ENCODE peak calls at places on chromosomes 6 and 20, in nine cellular contexts. B, N, W, D, V, U, A, O and M are unnamed samples.

GRCh38 chr6:93453956-93454355 is 34.6 kb upstream of the EPHA7 start:
- DNase-seq in B (no peak), N (no peak), W (no peak), D (no peak), V (no peak), U (no peak), A (no peak), O (no peak), M (no peak)

GRCh38 chr6:27433714-27434113 is 39.2 kb downstream of the ZNF184 start:
- DNase-seq in B (no peak), N (no peak), W (no peak), D (no peak), V (no peak), U (no peak), A (no peak), O (no peak), M (no peak)

GRCh38 chr6:422423-423061 is 31.0 kb downstream of the IRF4 start:
- DNase-seq in B (no peak), N (peak; percentile 97), W (no peak), D (peak; percentile 96), V (no peak), U (no peak), A (no peak), O (no peak), M (no peak)

GRCh38 chr20:50027611-50028105 is 44.9 kb downstream of the SNAI1 start:
- DNase-seq in B (no peak), N (peak; percentile 92), W (peak; percentile 65), D (peak; percentile 87), V (peak; percentile 34), U (no peak), A (no peak), O (no peak), M (no peak)

GRCh38 chr6:149915970-149916865 is 6.7 kb downstream of the RAET1G start:
- DNase-seq in B (no peak), N (no peak), W (no peak), D (no peak), V (no peak), U (no peak), A (peak; percentile 60), O (no peak), M (no peak)

GRCh38 chr20:1304711-1305515 is 24.0 kb downstream of the SDCBP2 start:
- DNase-seq in B (no peak), N (no peak), W (no peak), D (no peak), V (no peak), U (no peak), A (no peak), O (no peak), M (no peak)

GRCh38 chr6:104591573-104592334 is 268.0 kb downstream of the HACE1 start:
- DNase-seq in B (no peak), N (no peak), W (no peak), D (no peak), V (no peak), U (no peak), A (no peak), O (no peak), M (no peak)

GRCh38 chr6:116971959-116972358 is 94.9 kb downstream of the RFX6 start:
- DNase-seq in B (no peak), N (peak; percentile 31), W (no peak), D (peak; percentile 13), V (peak; percentile 18), U (peak; percentile 54), A (no peak), O (no peak), M (peak; percentile 12)

GRCh38 chr20:35947489-35947888 is 6.8 kb downstream of the SCAND1 start:
- DNase-seq in B (no peak), N (peak; percentile 4), W (no peak), D (peak; percentile 55), V (no peak), U (peak; percentile 42), A (no peak), O (no peak), M (no peak)

GRCh38 chr6:5442319-5442718 is 181.0 kb downstream of the FARS2 start:
- DNase-seq in B (no peak), N (peak; percentile 40), W (no peak), D (no peak), V (no peak), U (no peak), A (no peak), O (no peak), M (no peak)

GRCh38 chr6:168418151-168418551 is 22.8 kb upstream of the SMOC2 start:
- DNase-seq in B (peak; percentile 30), N (no peak), W (peak; percentile 59), D (no peak), V (no peak), U (no peak), A (peak; percentile 72), O (no peak), M (no peak)

GRCh38 chr20:51497542-51498467 is 44.7 kb downstream of the NFATC2 start:
- DNase-seq in B (peak; percentile 31), N (peak; percentile 31), W (no peak), D (no peak), V (no peak), U (no peak), A (peak; percentile 74), O (no peak), M (no peak)

GRCh38 chr20:25247100-25247665 is 702 bp upstream of the PYGB start:
- DNase-seq in B (peak; percentile 75), N (peak; percentile 60), W (peak; percentile 55), D (peak; percentile 87), V (peak; percentile 72), U (peak; percentile 37), A (peak; percentile 83), O (no peak), M (peak; percentile 50)

GRCh38 chr20:45933231-45934045 is 1.0 kb upstream of the PCIF1 start:
- DNase-seq in B (peak; percentile 55), N (peak; percentile 73), W (peak; percentile 74), D (peak; percentile 91), V (peak; percentile 65), U (peak; percentile 66), A (no peak), O (no peak), M (peak; percentile 36)

GRCh38 chr6:98641929-98642328 is 192.4 kb upstream of the POU3F2 start:
- DNase-seq in B (no peak), N (no peak), W (no peak), D (no peak), V (no peak), U (no peak), A (no peak), O (no peak), M (no peak)
- H3K27ac ChIP-seq in B (no peak overlapping the region), N (no peak overlapping the region), W (no peak overlapping the region), D (no peak overlapping the region), V (no peak overlapping the region), U (no peak overlapping the region), A (no peak overlapping the region), O (no peak overlapping the region), M (no peak overlapping the region)

GRCh38 chr6:137738931-137739504 is 128.0 kb upstream of the TNFAIP3 start:
- DNase-seq in B (no peak), N (no peak), W (no peak), D (no peak), V (no peak), U (no peak), A (no peak), O (no peak), M (no peak)
- H3K4me1 ChIP-seq in B (peaks cover 11% of the 10 kb centered on the region), N (no peaks in the 10 kb centered on the region), W (no peaks in the 10 kb centered on the region), D (peaks cover 6% of the 10 kb centered on the region), V (no peaks in the 10 kb centered on the region), U (no peaks in the 10 kb centered on the region), A (no peaks in the 10 kb centered on the region), O (no peaks in the 10 kb centered on the region), M (no peaks in the 10 kb centered on the region)

GRCh38 chr6:136249336-136249735 is 775 bp downstream of the MTFR2 start:
- DNase-seq in B (no peak), N (peak; percentile 56), W (no peak), D (no peak), V (no peak), U (no peak), A (no peak), O (no peak), M (no peak)

GRCh38 chr6:136250686-136251008 is 536 bp upstream of the MTFR2 start:
- DNase-seq in B (no peak), N (no peak), W (no peak), D (no peak), V (no peak), U (no peak), A (no peak), O (no peak), M (no peak)

GRCh38 chr6:136252441-136252840 is 2.3 kb upstream of the MTFR2 start:
- DNase-seq in B (no peak), N (no peak), W (no peak), D (no peak), V (no peak), U (no peak), A (no peak), O (no peak), M (no peak)

GRCh38 chr6:136251394-136251793 is 1.3 kb upstream of the MTFR2 start:
- DNase-seq in B (no peak), N (no peak), W (no peak), D (no peak), V (no peak), U (no peak), A (no peak), O (no peak), M (no peak)

DNA sequence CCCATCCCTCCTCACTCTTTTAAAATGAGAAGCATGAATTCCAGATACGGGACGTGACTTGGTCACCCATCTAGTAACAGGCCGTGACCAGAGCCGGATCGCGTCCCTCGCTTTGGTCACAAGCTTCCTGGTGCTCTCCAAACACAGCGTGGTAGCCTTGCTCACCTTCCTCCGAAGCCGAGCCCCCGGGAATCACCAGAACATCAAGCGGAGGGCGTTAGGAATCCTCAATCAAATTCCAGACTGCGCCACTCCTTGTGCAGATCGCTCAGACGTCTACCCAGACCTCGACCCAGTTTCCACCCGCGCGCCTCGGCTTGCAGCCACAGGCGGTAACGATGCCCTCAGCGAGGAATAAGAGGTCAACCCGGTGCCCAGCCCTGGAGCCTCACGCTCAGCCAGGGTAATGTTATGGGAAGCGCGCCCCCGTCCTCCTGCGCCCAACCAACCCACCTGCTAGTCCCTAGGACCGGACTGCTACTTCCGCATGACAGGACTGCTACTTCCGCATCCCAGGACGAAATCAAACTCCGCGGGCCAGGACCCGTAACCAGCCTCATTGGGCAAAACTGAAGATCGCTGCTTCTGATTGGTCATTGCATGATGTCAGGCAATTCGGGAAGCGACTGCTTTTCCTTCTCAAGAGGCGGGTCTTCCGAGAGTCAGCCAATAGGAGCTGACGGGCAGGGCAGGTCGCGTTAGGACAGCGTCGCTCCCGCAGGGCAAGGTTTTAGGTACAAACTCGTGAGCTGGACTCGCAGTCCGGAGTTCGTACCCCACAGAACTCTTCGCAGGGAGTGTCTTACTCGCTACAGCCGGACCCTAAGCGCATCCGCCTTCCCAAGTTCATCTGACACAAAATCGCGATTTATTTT is at the start of gene MTFR2:
- DNase-seq in B (peak; percentile 95), N (peak; percentile 99), W (peak; percentile 91), D (peak; percentile 96), V (peak; percentile 95), U (peak; percentile 98), A (peak; percentile 97), O (peak; percentile 91), M (peak; percentile 97)
- TF ChIP-seq POLR2A in B (peak; percentile 29), N (peak; percentile 82), W (no peak), D (peak; percentile 50), V (peak; percentile 52), U (peak; percentile 82), A (no peak), O (no peak), M (peak; percentile 14)

DNA sequence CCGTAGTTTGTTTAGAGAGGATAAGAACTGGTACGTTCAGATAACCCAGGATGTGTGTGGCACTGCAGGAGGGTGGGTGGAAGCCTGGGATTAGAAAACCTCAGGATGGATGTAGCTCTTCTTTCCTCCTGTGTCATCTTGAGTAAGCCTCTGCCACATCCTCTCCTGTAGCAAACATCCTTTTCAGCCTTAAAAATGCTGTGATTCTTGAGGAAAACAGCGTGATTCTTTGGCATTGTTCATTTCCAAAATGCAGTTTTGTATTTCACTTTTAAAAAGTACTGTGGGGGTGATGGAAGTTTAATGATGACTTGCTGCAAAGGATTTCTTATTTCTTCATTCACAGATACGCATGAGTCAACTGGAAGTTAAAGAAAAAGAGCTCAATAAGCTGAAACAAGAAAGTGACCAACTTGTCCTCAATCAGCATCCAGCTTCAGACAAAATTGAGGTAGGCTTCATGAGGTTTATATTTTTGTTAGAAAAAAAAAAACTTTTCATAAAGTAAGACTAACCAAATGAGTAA is 23.9 kb upstream of the SNRNP48 start:
- DNase-seq in B (no peak), N (peak; percentile 34), W (no peak), D (no peak), V (no peak), U (no peak), A (no peak), O (no peak), M (no peak)
- H3K27ac ChIP-seq in B (no peak overlapping the region), N (no peak overlapping the region), W (no peak overlapping the region), D (no peak overlapping the region), V (no peak overlapping the region), U (no peak overlapping the region), A (no peak overlapping the region), O (no peak overlapping the region), M (no peak overlapping the region)